ENCODE peak calls at places on chromosome 4, in four cellular contexts. B is fibroblast of lung, M is lower leg skin, R is stomach. S is an unnamed sample.

GRCh38 chr4:107203733-107204132 is 167.6 kb upstream of the DKK2 start:
- DNase-seq in B (no peak), M (no peak), R (no peak), S (no peak)

GRCh38 chr4:151717271-151717670 is 43.5 kb downstream of the GATB start:
- DNase-seq in B (no peak), M (no peak), R (no peak), S (no peak)

GRCh38 chr4:48388504-48389154 is 47.3 kb downstream of the SLAIN2 start:
- DNase-seq in B (peak), M (no peak), R (no peak), S (no peak)

GRCh38 chr4:124278477-124278876 is 434.1 kb downstream of the ANKRD50 start:
- DNase-seq in B (peak), M (no peak), R (no peak), S (no peak)

GRCh38 chr4:109590841-109591357 is 30.9 kb downstream of the MCUB start:
- DNase-seq in B (peak), M (no peak), R (no peak), S (no peak)

GRCh38 chr4:121192013-121192412 is 27.9 kb upstream of the TNIP3 start:
- DNase-seq in B (peak), M (no peak), R (no peak), S (no peak)

GRCh38 chr4:23736466-23736865 is 153.4 kb downstream of the PPARGC1A start:
- DNase-seq in B (no peak), M (no peak), R (no peak), S (no peak)

GRCh38 chr4:80219301-80220025 is 22.2 kb downstream of the PRDM8 start:
- DNase-seq in B (peak), M (no peak), R (no peak), S (no peak)

GRCh38 chr4:166481014-166481507 is 608.0 kb downstream of the TLL1 start:
- DNase-seq in B (no peak), M (no peak), R (no peak), S (no peak)

GRCh38 chr4:39658756-39659155 is 20.1 kb upstream of the SMIM14 start:
- DNase-seq in B (no peak), M (no peak), R (no peak), S (no peak)

GRCh38 chr4:30719363-30720020 is 677 bp upstream of the PCDH7 start:
- DNase-seq in B (peak), M (peak), R (peak), S (no peak)

GRCh38 chr4:100489316-100489715 is 28.5 kb downstream of the EMCN start:
- DNase-seq in B (peak), M (no peak), R (no peak), S (no peak)

GRCh38 chr4:180909279-180909678 is 1333.9 kb upstream of the TENM3 start:
- DNase-seq in B (no peak), M (no peak), R (no peak), S (no peak)

GRCh38 chr4:37279894-37280592 is 35.5 kb downstream of the NWD2 start:
- DNase-seq in B (no peak), M (no peak), R (no peak), S (no peak)

GRCh38 chr4:101400096-101400495 is 52.8 kb upstream of the PPP3CA start:
- DNase-seq in B (peak), M (no peak), R (no peak), S (no peak)

GRCh38 chr4:182188622-182189021 is 54.6 kb upstream of the TENM3 start:
- DNase-seq in B (peak), M (no peak), R (no peak), S (no peak)

GRCh38 chr4:79209822-79210635 is 115.8 kb downstream of the NAA11 start:
- DNase-seq in B (no peak), M (peak), R (no peak), S (no peak)

GRCh38 chr4:169314906-169315305 is 44.1 kb upstream of the SH3RF1 start:
- DNase-seq in B (peak), M (peak), R (peak), S (no peak)

GRCh38 chr4:23934915-23935314 is 45.1 kb upstream of the PPARGC1A start:
- DNase-seq in B (peak), M (peak), R (peak), S (no peak)

GRCh38 chr4:98659741-98660507 is 1.5 kb upstream of the TSPAN5 start:
- DNase-seq in B (peak), M (no peak), R (no peak), S (no peak)

GRCh38 chr4:4875147-4875546 is 15.7 kb downstream of the MSX1 start:
- DNase-seq in B (no peak), M (no peak), R (no peak), S (no peak)

GRCh38 chr4:89056292-89056952 is 563 bp downstream of the FAM13A start:
- DNase-seq in B (no peak), M (no peak), R (no peak), S (no peak)

GRCh38 chr4:24140892-24141291 is 251.0 kb upstream of the PPARGC1A start:
- DNase-seq in B (no peak), M (no peak), R (no peak), S (no peak)

DNA sequence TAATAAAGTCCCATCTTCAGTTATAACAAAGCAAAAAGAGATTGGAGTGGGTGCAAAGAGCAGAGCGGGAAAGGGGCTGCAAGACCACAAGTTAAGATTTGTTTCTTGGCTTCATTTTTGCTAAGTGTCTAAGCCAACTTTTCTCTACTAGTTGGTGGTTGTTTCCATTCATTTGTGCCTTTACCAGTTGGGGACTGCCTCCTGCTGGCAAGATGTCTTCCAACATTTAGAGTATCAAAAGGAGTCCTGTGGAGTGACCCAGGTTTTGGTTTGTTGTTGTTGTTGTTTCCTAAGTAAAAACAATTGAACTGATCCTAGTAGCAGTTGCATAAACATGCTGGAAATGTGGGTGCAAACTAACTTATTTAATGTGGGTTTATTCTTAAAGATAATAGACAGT is 121.1 kb downstream of the SPATA18 start:
- DNase-seq in B (no peak), M (no peak), R (no peak), S (no peak)
- TF ChIP-seq CTCF in B (peak), M (no peak), R (no peak), S (no peak)

GRCh38 chr4:73018595-73018994 is 50.9 kb downstream of the COX18 start:
- DNase-seq in B (no peak), M (no peak), R (no peak), S (no peak)

GRCh38 chr4:73019462-73020047 is 50.0 kb downstream of the COX18 start:
- DNase-seq in B (peak), M (no peak), R (no peak), S (no peak)

DNA sequence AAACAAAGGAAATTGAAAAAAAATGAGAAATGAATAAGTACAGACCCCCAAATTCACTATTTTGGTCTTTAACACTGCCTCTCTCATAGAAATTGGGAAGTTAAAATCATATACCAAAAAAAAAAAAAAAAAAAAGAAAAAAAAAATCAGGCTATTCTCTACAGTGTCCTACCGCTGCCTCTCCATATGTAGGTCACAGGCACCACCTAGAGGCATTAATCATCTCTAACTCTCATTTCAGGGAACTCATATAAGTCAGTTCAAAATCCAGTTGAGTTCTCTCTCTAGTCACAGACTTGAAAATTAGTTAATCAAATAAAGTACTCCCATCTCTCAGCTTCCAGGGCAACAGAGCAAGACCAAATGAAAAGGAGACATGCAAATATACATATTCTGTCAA is 47.9 kb downstream of the COX18 start:
- DNase-seq in B (peak), M (no peak), R (no peak), S (no peak)
- TF ChIP-seq CTCF in B (no peak), M (no peak), R (no peak), S (no peak)

GRCh38 chr4:3792813-3793212 is 26.6 kb downstream of the ADRA2C start:
- DNase-seq in B (no peak), M (no peak), R (no peak), S (no peak)
- TF ChIP-seq CTCF in B (no peak), M (no peak), R (no peak), S (no peak)

DNA sequence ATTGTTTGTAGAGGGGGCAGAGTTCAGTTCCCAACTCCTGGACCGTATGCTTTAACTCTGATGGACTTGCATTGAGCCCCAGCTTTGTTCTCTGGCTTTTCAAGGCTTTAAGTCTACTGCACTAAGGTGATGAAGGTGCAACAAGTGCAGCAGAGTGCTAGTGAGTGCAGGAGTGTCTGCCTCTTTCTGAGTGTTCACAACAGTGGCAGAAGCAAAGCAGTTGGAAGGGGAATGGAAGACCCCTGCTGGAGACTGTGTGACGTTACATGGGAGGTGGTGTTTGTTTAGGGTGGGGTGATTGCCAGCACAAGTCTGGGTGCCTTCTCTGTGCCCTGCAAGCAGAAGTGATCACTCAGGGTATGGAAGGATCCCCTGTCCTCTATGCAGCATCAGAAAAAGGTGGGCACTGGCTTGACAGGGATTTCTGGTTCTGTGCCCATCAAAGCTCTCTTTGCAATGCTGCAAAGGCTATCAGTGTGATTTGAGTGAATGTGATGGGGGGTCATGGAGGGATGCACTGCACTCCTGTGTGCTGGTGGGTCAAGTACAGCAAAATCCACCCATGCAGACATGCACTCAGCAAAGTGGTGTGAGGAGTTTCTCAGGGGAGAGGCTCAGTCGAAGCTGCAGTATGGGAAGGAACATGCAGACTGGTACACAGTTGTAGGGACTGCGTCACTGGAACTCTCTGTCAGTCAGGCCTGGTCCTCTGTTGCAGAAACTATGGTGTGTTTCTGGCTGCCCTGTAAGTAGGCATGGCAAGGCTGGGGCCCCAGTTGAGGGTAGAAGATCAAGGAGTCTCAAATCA is 70.9 kb upstream of the UGT2B7 start:
- DNase-seq in B (no peak), M (no peak), R (no peak), S (no peak)
- TF ChIP-seq CTCF in B (no peak), M (no peak), R (no peak), S (no peak)

DNA sequence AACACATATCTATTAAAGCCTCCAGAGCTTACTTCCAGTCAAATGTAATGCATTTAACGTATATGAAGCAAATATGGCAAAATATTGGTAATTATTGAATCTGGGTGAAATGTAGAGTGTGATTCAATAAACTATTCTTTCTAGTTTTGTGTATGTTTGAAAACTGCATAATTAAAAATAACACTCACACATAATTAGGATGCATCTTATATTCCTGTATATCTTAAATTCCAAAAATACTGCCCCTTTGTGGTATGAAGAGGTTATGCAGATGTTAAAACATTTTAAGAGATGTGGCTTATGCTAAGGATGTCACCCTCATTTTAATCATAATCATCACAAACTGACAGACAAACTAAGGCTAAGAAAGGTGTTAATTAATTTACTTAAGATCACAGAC is 182.9 kb downstream of the COX18 start:
- DNase-seq in B (no peak), M (no peak), R (no peak), S (no peak)
- TF ChIP-seq CTCF in B (no peak), M (no peak), R (no peak), S (no peak)

GRCh38 chr4:29128810-29129209 is 1591.4 kb upstream of the PCDH7 start:
- DNase-seq in B (no peak), M (no peak), R (no peak), S (no peak)

GRCh38 chr4:29131304-29131703 is 1588.9 kb upstream of the PCDH7 start:
- DNase-seq in B (no peak), M (no peak), R (no peak), S (no peak)
- TF ChIP-seq CTCF in B (no peak), M (no peak), R (no peak), S (no peak)

GRCh38 chr4:102431608-102431961 is 69.6 kb upstream of the NFKB1 start:
- DNase-seq in B (no peak), M (no peak), R (no peak), S (no peak)
- TF ChIP-seq CTCF in B (no peak), M (no peak), R (no peak), S (peak)

GRCh38 chr4:115154826-115155225 is 41.4 kb upstream of the NDST4 start:
- DNase-seq in B (no peak), M (no peak), R (no peak), S (no peak)
- TF ChIP-seq CTCF in B (no peak), M (no peak), R (no peak), S (no peak)

GRCh38 chr4:129261584-129261983 is 165.6 kb downstream of the C4orf33 start:
- DNase-seq in B (no peak), M (no peak), R (no peak), S (no peak)
- TF ChIP-seq CTCF in B (no peak), M (no peak), R (no peak), S (no peak)